ENCODE peak calls at places on chromosomes 12 and 14, in five cellular contexts. U is breast epithelium; L is CD8-positive, alpha-beta T cell; B is NT2/D1; F is dorsolateral prefrontal cortex. Z is an unnamed sample. For H3K27me3, the result is how much of the 10 kb centered on the place peaks cover.

GRCh38 chr14:66395300-66395699 is 90.9 kb upstream of the CCDC196 start:
- DNase-seq in U (no peak), L (no peak), B (no peak), F (no peak), Z (no peak)

GRCh38 chr12:9240776-9241175 is 32.6 kb upstream of the PZP start:
- DNase-seq in U (no peak), L (no peak), B (no peak), F (no peak), Z (no peak)

GRCh38 chr14:68141531-68142088 is 322.0 kb downstream of the RAD51B start:
- DNase-seq in U (no peak), L (no peak), B (no peak), F (no peak), Z (peak)

GRCh38 chr14:71532349-71532748 is 399.9 kb upstream of the RGS6 start:
- DNase-seq in U (no peak), L (no peak), B (no peak), F (no peak), Z (peak)

GRCh38 chr14:30966415-30967363 is 58.8 kb upstream of the AP4S1 start:
- DNase-seq in U (no peak), L (no peak), B (no peak), F (no peak), Z (no peak)

GRCh38 chr14:78764240-78764639 is 594.1 kb downstream of the NRXN3 start:
- DNase-seq in U (no peak), L (no peak), B (peak), F (no peak), Z (no peak)

GRCh38 chr14:35760143-35760542 is 49.0 kb downstream of the RALGAPA1 start:
- DNase-seq in U (no peak), L (no peak), B (peak), F (no peak), Z (no peak)

GRCh38 chr12:1930816-1931597 is 12.6 kb upstream of the CACNA2D4 start:
- DNase-seq in U (no peak), L (no peak), B (no peak), F (peak), Z (peak)

GRCh38 chr12:99054601-99055128 is 409.6 kb downstream of the APAF1 start:
- DNase-seq in U (no peak), L (no peak), B (no peak), F (no peak), Z (no peak)

GRCh38 chr12:128908254-128908653 is 55.0 kb downstream of the GLT1D1 start:
- DNase-seq in U (no peak), L (no peak), B (no peak), F (no peak), Z (no peak)

GRCh38 chr12:74889563-74890236 is 319.9 kb downstream of the KCNC2 start:
- DNase-seq in U (no peak), L (no peak), B (no peak), F (no peak), Z (peak)

GRCh38 chr14:57290753-57291152 is 22.0 kb downstream of the AP5M1 start:
- DNase-seq in U (no peak), L (no peak), B (no peak), F (no peak), Z (no peak)

GRCh38 chr12:6961695-6962284 is 8.7 kb downstream of the PHB2 start:
- DNase-seq in U (peak), L (no peak), B (peak), F (no peak), Z (peak)

GRCh38 chr12:6613776-6614512 is 6.8 kb upstream of the CHD4 start:
- DNase-seq in U (peak), L (no peak), B (peak), F (peak), Z (peak)

GRCh38 chr12:10171954-10172353 is at the start of gene OLR1:
- DNase-seq in U (no peak), L (no peak), B (no peak), F (no peak), Z (no peak)

GRCh38 chr14:79831198-79831890 is 380.0 kb downstream of the DIO2 start:
- DNase-seq in U (no peak), L (no peak), B (no peak), F (no peak), Z (no peak)

GRCh38 chr12:56431850-56432249 is 17.4 kb downstream of the TIMELESS start:
- DNase-seq in U (no peak), L (no peak), B (no peak), F (no peak), Z (no peak)

GRCh38 chr12:76422878-76423438 is 74.7 kb upstream of the BBS10 start:
- DNase-seq in U (no peak), L (no peak), B (no peak), F (no peak), Z (no peak)

GRCh38 chr12:130661501-130662255 is 54.4 kb downstream of the RIMBP2 start:
- DNase-seq in U (no peak), L (no peak), B (no peak), F (no peak), Z (peak)

GRCh38 chr12:107337354-107338095 is 244.2 kb upstream of the CRY1 start:
- DNase-seq in U (no peak), L (no peak), B (no peak), F (no peak), Z (no peak)

GRCh38 chr14:93029417-93029816 is 86.3 kb downstream of the ITPK1 start:
- DNase-seq in U (no peak), L (no peak), B (no peak), F (no peak), Z (no peak)

GRCh38 chr14:97948841-97949240 is 1151.7 kb downstream of the VRK1 start:
- DNase-seq in U (no peak), L (no peak), B (no peak), F (no peak), Z (no peak)

GRCh38 chr12:14460212-14460841 is 94.8 kb downstream of the ATF7IP start:
- DNase-seq in U (no peak), L (no peak), B (no peak), F (no peak), Z (no peak)

GRCh38 chr14:57987596-57988300 is 121.9 kb upstream of the SLC35F4 start:
- DNase-seq in U (no peak), L (no peak), B (no peak), F (no peak), Z (no peak)

GRCh38 chr12:124557518-124558223 is 9.7 kb downstream of the NCOR2 start:
- DNase-seq in U (no peak), L (no peak), B (no peak), F (no peak), Z (peak)

GRCh38 chr12:6273931-6274687 is 36.4 kb upstream of the PLEKHG6 start:
- DNase-seq in U (no peak), L (no peak), B (no peak), F (no peak), Z (peak)

GRCh38 chr14:55702501-55702900 is 122.5 kb downstream of the KTN1 start:
- DNase-seq in U (no peak), L (no peak), B (no peak), F (no peak), Z (no peak)

GRCh38 chr12:77104792-77105191 is 39.4 kb upstream of the E2F7 start:
- DNase-seq in U (no peak), L (no peak), B (no peak), F (no peak), Z (peak)

GRCh38 chr14:71733210-71733883 is 198.9 kb upstream of the RGS6 start:
- DNase-seq in U (no peak), L (no peak), B (no peak), F (no peak), Z (peak)

GRCh38 chr14:52069617-52070431 is 965 bp upstream of the NID2 start:
- DNase-seq in U (no peak), L (no peak), B (no peak), F (no peak), Z (peak)

GRCh38 chr14:51008416-51008815 is 64.1 kb upstream of the PYGL start:
- DNase-seq in U (no peak), L (no peak), B (no peak), F (no peak), Z (no peak)

GRCh38 chr14:51004352-51004800 is 60.1 kb upstream of the PYGL start:
- DNase-seq in U (no peak), L (no peak), B (no peak), F (no peak), Z (no peak)

GRCh38 chr14:51002406-51002984 is 58.2 kb upstream of the PYGL start:
- DNase-seq in U (no peak), L (no peak), B (no peak), F (no peak), Z (no peak)

GRCh38 chr14:51004801-51005526 is 60.7 kb upstream of the PYGL start:
- DNase-seq in U (no peak), L (no peak), B (no peak), F (no peak), Z (peak)

GRCh38 chr14:51006781-51007211 is 62.5 kb upstream of the PYGL start:
- DNase-seq in U (no peak), L (no peak), B (no peak), F (peak), Z (no peak)
- H3K4me3 ChIP-seq in U (no peak), L (no peak), B (no peak), F (no peak), Z (no peak)

GRCh38 chr12:50924439-50925341 is 27.7 kb upstream of the HIGD1C start:
- DNase-seq in U (peak), L (no peak), B (peak), F (peak), Z (peak)
- H3K27me3 ChIP-seq in U (under half), L (under half), B (under half), F (under half), Z (under half)

GRCh38 chr14:100827751-100828447 is 2.0 kb downstream of the MEG3 start:
- DNase-seq in U (no peak), L (no peak), B (no peak), F (no peak), Z (peak)
- H3K4me3 ChIP-seq in U (peak), L (no peak), B (no peak), F (peak), Z (peak)

GRCh38 chr12:93580682-93581081 is 8.2 kb downstream of the SOCS2 start:
- DNase-seq in U (no peak), L (no peak), B (no peak), F (no peak), Z (no peak)

GRCh38 chr12:93581370-93581769 is 8.9 kb downstream of the SOCS2 start:
- DNase-seq in U (no peak), L (no peak), B (no peak), F (no peak), Z (no peak)

GRCh38 chr12:93583993-93584392 is 11.5 kb downstream of the SOCS2 start:
- DNase-seq in U (no peak), L (no peak), B (peak), F (no peak), Z (no peak)

GRCh38 chr12:93578221-93578620 is 5.7 kb downstream of the SOCS2 start:
- DNase-seq in U (no peak), L (no peak), B (no peak), F (no peak), Z (no peak)

DNA sequence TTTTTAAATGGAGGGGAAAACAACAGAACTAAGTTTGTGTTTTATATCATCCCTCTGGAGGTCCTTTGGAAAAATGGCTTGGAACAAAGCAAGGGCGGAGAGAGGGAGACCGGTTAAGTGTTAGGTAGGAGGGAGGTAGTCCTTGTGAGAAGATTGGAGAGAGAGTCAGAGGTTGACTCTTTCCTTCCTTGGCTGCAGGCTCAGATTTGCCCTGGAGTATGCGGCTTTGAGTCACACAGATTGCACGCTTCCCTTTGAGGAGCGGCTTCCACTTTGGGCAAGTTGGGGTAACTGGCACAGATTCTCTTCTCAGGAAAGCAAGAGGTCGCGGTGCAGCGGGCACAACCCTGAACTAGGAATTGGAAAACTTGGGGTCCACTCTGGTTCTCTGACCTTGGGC is 9.9 kb downstream of the SOCS2 start:
- DNase-seq in U (no peak), L (no peak), B (no peak), F (no peak), Z (no peak)
- H3K27me3 ChIP-seq in U (under half), L (under half), B (under half), F (under half), Z (under half)

GRCh38 chr14:72737560-72737943 is 156.3 kb downstream of the DPF3 start:
- DNase-seq in U (no peak), L (no peak), B (no peak), F (no peak), Z (no peak)

GRCh38 chr14:72738181-72738611 is 155.7 kb downstream of the DPF3 start:
- DNase-seq in U (no peak), L (no peak), B (no peak), F (no peak), Z (peak)

GRCh38 chr14:72736791-72737559 is 156.9 kb downstream of the DPF3 start:
- DNase-seq in U (no peak), L (no peak), B (no peak), F (no peak), Z (no peak)

GRCh38 chr14:72739446-72740405 is 154.2 kb downstream of the DPF3 start:
- DNase-seq in U (no peak), L (no peak), B (no peak), F (no peak), Z (peak)

DNA sequence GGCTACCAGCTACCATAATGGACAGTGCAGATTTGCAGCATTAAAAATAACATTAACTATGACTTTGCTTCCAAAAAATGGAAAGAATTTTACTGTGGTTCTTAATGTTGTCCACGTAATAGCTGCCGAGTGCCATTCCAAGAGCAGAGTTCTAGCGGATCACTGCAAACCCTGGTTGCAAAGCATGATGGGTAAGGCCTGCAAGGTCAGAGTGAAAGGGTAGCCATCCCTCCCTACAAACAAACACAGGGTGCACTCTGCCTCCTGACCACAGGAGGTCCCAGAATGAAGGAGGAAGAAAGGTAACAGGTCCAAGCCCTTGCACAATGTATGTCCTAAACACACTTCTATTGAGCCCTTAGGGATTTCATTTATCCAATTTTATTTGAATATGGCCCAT is 157.6 kb downstream of the DPF3 start:
- DNase-seq in U (no peak), L (no peak), B (no peak), F (no peak), Z (peak)
- H3K4me3 ChIP-seq in U (no peak), L (no peak), B (no peak), F (no peak), Z (no peak)

DNA sequence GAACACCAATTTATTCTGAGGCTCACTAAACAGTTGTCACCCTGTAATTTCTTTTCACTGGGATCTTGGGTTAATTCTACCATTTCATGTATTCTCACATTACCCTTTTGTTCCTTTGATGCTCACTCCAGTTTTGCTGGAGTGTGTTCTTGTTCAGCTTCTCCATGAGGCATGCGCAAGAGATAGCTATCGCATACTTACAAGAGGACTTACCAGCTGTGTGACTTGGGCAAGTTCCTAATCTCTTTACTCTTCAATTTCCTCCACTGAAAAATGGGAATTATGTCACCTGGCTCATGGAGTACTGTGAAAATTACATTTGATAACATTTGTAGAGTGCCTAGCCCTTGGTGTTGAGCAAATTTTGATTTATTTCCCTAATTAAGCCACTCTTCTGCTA is 56.5 kb upstream of the JDP2 start:
- DNase-seq in U (no peak), L (no peak), B (no peak), F (no peak), Z (no peak)
- H3K27me3 ChIP-seq in U (under half), L (under half), B (under half), F (under half), Z (under half)

GRCh38 chr12:52874573-52875435 is 26.0 kb upstream of the KRT78 start:
- DNase-seq in U (no peak), L (no peak), B (no peak), F (no peak), Z (peak)

GRCh38 chr12:52877242-52877641 is 27.6 kb downstream of the KRT8 start:
- DNase-seq in U (no peak), L (no peak), B (no peak), F (no peak), Z (no peak)

GRCh38 chr12:52878507-52879393 is 26.1 kb downstream of the KRT8 start:
- DNase-seq in U (no peak), L (no peak), B (no peak), F (no peak), Z (peak)

GRCh38 chr12:52876371-52876770 is 27.6 kb upstream of the KRT78 start:
- DNase-seq in U (peak), L (no peak), B (no peak), F (no peak), Z (peak)

DNA sequence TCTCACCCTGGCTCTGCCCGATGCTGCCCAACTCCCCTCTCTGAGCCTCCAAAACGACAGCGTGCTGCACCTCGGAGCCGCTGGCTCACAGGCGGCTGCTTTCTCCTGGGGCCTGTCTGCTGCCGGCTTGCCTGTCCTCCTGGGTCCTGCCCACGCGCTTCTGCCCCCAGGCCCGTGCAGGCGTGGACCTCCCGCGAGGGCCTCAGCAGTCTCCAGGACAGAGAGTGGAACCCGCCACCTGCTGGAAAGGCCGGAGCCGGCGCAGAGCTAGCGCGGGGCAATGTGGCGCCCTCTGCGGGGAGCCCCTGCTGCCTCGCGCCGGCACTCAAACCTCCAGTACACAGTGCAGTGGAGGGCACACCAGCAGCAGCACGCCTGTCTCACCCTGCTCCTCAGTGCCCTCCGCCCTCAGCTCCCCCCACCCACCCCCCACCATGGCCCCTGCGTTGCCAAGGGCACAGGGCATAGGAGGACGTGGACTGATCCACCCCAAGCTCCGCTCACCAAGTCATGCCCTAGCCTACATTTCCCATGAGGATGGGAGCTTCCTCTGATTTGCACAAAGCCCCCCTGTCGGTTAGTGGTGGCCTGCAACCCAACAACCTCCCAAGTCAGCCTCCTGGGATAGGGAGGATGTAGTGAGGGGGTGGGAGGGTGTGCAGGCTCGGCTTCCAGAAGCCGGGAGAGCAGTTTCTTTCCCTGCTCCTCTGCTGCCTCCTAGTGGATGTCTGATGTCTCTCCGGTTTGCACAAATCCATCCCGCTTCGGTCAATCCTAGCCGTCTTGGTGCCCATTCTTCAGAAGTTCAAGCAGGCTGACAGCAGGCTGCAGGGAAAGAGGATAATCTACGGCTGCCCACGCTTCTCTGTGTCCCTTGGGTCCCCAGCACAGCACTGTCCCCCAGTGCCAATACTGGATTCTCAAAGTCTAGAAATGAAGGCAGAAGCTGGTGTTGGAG is 25.2 kb downstream of the KRT8 start:
- DNase-seq in U (peak), L (peak), B (peak), F (peak), Z (peak)
- H3K4me3 ChIP-seq in U (peak), L (peak), B (no peak), F (peak), Z (peak)

DNA sequence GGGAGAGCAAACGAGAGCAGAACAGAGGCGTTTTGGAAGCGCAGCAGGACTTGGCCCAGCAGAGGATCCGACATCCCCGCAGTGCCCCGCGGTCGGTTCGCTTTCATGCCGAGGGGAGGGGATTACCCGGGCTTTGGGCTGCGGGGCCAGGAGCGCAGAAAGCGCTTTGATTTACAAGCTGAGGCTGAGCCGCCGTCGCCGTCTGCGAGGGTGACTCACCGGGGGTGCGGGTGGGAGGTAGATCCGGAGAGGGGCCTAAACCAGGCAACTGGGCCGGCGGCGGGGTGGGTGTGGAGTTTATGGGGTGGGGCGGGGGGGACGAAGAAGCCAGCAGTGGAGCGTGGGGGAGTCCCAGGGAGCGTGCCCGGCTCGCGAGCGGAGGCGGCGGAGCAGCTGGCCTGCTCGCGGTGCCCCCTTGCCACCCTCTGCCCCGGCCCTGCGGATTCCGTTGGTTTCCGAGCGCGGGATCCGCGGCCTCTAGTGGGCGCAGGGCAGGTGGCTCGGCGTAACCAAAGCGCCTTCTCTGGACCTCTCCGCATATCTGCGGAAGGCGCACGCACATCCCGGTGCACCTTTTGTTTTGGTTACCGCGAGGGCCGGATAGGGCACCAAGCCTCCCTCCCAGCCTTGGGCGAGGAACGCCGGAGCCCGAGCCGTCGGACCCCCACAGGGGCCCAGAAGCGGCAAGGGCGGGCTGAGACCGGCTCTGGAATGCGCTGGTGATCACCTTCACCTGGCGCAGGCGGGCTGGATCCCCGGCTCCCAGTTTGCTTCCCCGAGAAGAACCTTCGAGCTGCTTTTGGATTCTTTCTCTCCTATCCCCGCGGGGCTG is 2.6 kb downstream of the SIX4 start:
- DNase-seq in U (no peak), L (no peak), B (no peak), F (no peak), Z (peak)
- H3K27me3 ChIP-seq in U (under half), L (under half), B (under half), F (under half), Z (under half)

Z was measured in osteoblast.